ENCODE peak calls at places on chromosomes 1 and 21, in ten cellular contexts. H is sigmoid colon, N is A549, X is tibial nerve, M is stomach, S is ovary, E is transverse colon, A is GM12878, T is K562, O is HepG2. R is an unnamed sample. For H3K4me1, the result is how much of the 10 kb centered on the place peaks cover.

GRCh38 chr1:42177551-42177981 is 13.0 kb upstream of the GUCA2A start:
- DNase-seq in H (no peak), N (no peak), X (no peak), M (no peak), S (peak), E (no peak), A (no peak), T (no peak), O (no peak), R (no peak)

GRCh38 chr1:159211331-159212136 is 6.9 kb downstream of the ACKR1 start:
- DNase-seq in H (no peak), N (no peak), X (peak), M (peak), S (no peak), E (peak), A (no peak), T (peak), O (peak), R (no peak)

GRCh38 chr1:184801503-184801902 is 46.8 kb upstream of the EDEM3 start:
- DNase-seq in H (no peak), N (no peak), X (peak), M (peak), S (no peak), E (no peak), A (no peak), T (no peak), O (no peak), R (no peak)

GRCh38 chr1:28815533-28815932 is 3.6 kb downstream of the OPRD1 start:
- DNase-seq in H (no peak), N (no peak), X (no peak), M (no peak), S (no peak), E (no peak), A (no peak), T (no peak), O (no peak), R (no peak)

GRCh38 chr1:178945763-178946266 is 74.9 kb upstream of the ANGPTL1 start:
- DNase-seq in H (no peak), N (no peak), X (no peak), M (no peak), S (peak), E (no peak), A (no peak), T (no peak), O (no peak), R (no peak)

GRCh38 chr1:50278961-50279360 is 144.3 kb downstream of the DMRTA2 start:
- DNase-seq in H (no peak), N (no peak), X (no peak), M (no peak), S (no peak), E (no peak), A (no peak), T (no peak), O (no peak), R (no peak)

GRCh38 chr1:63116016-63116415 is 206.4 kb upstream of the FOXD3 start:
- DNase-seq in H (no peak), N (no peak), X (no peak), M (no peak), S (no peak), E (no peak), A (no peak), T (no peak), O (no peak), R (no peak)

GRCh38 chr21:34845521-34846213 is 176.9 kb downstream of the CLIC6 start:
- DNase-seq in H (no peak), N (no peak), X (no peak), M (peak), S (no peak), E (peak), A (peak), T (no peak), O (no peak), R (peak)

GRCh38 chr1:97340951-97341350 is 579.9 kb downstream of the DPYD start:
- DNase-seq in H (no peak), N (no peak), X (no peak), M (no peak), S (no peak), E (no peak), A (no peak), T (no peak), O (no peak), R (no peak)

GRCh38 chr1:154935749-154936415 is 637 bp downstream of the PMVK start:
- DNase-seq in H (no peak), N (no peak), X (no peak), M (peak), S (no peak), E (no peak), A (no peak), T (no peak), O (no peak), R (no peak)

GRCh38 chr1:86370627-86371026 is 25.5 kb downstream of the ODF2L start:
- DNase-seq in H (no peak), N (no peak), X (no peak), M (no peak), S (no peak), E (no peak), A (no peak), T (no peak), O (no peak), R (no peak)

GRCh38 chr1:1677718-1678580 is 14.6 kb downstream of the SLC35E2B start:
- DNase-seq in H (peak), N (no peak), X (no peak), M (no peak), S (peak), E (peak), A (peak), T (peak), O (no peak), R (no peak)

GRCh38 chr1:197737916-197738315 is 37.4 kb downstream of the DENND1B start:
- DNase-seq in H (no peak), N (no peak), X (no peak), M (no peak), S (no peak), E (no peak), A (no peak), T (no peak), O (no peak), R (no peak)

DNA sequence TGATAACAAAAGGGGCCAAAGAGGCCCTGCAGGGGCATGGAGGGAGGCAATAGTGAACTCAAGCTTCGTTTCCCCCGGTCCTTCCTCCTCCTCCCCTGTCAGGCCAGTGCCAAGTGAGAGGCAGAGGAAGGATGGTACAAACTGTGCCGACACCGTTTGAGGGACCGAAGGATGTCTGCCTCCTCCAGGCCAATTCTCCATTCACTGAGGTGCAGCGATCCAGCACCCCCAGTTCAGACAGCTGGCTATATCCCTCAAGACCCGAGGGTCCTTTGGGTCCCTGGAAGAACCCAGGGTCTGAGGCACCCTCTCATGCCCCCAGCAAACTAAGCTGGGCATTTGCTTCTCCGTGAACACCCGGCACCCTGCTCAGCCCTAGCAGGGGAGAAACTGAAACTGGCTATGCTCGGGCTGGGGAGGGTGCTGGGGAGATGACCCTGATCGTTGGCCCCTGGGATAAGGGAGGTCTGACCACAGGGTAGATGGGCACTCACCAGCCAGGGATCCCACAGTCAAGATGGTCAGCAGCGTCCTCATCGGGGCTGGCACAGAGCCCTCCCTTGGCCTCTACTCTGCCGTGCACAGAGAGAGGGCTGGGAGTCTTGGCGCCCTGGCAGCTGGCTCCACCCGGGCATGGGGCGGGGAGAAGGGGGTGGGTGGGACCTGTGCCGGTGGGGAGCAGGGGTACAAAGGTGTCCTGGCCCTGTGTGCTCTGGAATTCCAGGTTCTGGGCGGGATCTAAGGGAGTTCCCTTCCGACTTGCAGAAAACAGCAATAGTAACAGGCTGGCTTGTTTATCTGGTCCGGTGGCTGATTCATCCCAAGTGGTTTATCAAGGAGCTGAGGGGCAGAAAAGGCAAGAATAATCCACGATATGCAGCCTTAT is at the start of gene IL22RA1:
- DNase-seq in H (peak), N (peak), X (no peak), M (peak), S (peak), E (peak), A (no peak), T (no peak), O (peak), R (no peak)
- TF ChIP-seq EP300 in H (no peak), N (no peak), X (no peak), M (no peak), S (no peak), E (no peak), A (no peak), T (no peak), O (no peak), R (no peak)

GRCh38 chr1:192958350-192958749 is 100.8 kb downstream of the UCHL5 start:
- DNase-seq in H (no peak), N (no peak), X (no peak), M (no peak), S (no peak), E (no peak), A (no peak), T (no peak), O (no peak), R (no peak)

GRCh38 chr1:192952646-192953045 is 106.5 kb downstream of the UCHL5 start:
- DNase-seq in H (no peak), N (no peak), X (no peak), M (no peak), S (no peak), E (no peak), A (no peak), T (no peak), O (no peak), R (no peak)

GRCh38 chr1:192951961-192952460 is 107.1 kb downstream of the UCHL5 start:
- DNase-seq in H (peak), N (no peak), X (no peak), M (no peak), S (no peak), E (peak), A (peak), T (no peak), O (no peak), R (no peak)

GRCh38 chr1:192950926-192951325 is 108.2 kb downstream of the UCHL5 start:
- DNase-seq in H (no peak), N (no peak), X (no peak), M (no peak), S (no peak), E (no peak), A (no peak), T (no peak), O (no peak), R (no peak)

GRCh38 chr1:192954705-192955265 is 104.4 kb downstream of the UCHL5 start:
- DNase-seq in H (no peak), N (peak), X (no peak), M (no peak), S (no peak), E (no peak), A (no peak), T (no peak), O (no peak), R (no peak)
- H3K4me1 ChIP-seq in H (under half), N (under half), X (under half), M (under half), S (under half), E (under half), A (under half), T (under half), O (under half), R (under half)

DNA sequence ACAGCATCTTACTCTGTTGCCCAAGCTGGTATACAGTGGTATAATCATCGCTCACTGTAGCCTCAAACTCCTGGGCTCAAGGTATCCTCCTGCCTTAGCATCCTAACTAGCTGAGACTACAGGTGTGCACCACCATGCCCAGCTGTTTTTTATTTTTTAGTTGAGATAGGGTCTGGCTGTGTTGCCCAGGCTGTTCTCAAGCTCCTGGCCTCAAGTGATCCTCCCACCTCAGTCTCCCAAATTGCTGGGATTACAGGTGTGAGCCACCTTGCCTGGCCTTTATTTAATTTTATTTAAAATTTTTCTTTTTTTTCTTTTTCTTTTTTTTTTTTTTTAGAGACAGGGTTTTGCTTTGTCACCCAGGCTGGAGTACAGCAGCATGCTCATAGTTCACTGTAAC is 9.2 kb downstream of the MAP7D1 start:
- DNase-seq in H (no peak), N (no peak), X (no peak), M (no peak), S (no peak), E (no peak), A (no peak), T (no peak), O (no peak), R (no peak)
- H3K27ac ChIP-seq in H (peak), N (no peak), X (no peak), M (no peak), S (no peak), E (peak), A (no peak), T (no peak), O (no peak), R (no peak)

GRCh38 chr1:230085178-230085515 is 18.1 kb downstream of the GALNT2 start:
- DNase-seq in H (no peak), N (no peak), X (no peak), M (no peak), S (no peak), E (no peak), A (no peak), T (no peak), O (no peak), R (no peak)

GRCh38 chr1:230084408-230085177 is 17.6 kb downstream of the GALNT2 start:
- DNase-seq in H (no peak), N (peak), X (peak), M (peak), S (peak), E (peak), A (no peak), T (no peak), O (peak), R (no peak)

GRCh38 chr1:230087722-230088115 is 20.7 kb downstream of the GALNT2 start:
- DNase-seq in H (no peak), N (no peak), X (no peak), M (no peak), S (no peak), E (no peak), A (no peak), T (no peak), O (no peak), R (no peak)

GRCh38 chr1:230087034-230087721 is 20.1 kb downstream of the GALNT2 start:
- DNase-seq in H (no peak), N (no peak), X (no peak), M (no peak), S (no peak), E (no peak), A (no peak), T (peak), O (no peak), R (no peak)

GRCh38 chr1:230086152-230086551 is 19.1 kb downstream of the GALNT2 start:
- DNase-seq in H (no peak), N (no peak), X (no peak), M (no peak), S (no peak), E (no peak), A (no peak), T (no peak), O (no peak), R (no peak)
- TF ChIP-seq EP300 in H (no peak), N (no peak), X (no peak), M (no peak), S (no peak), E (no peak), A (no peak), T (no peak), O (no peak), R (no peak)

GRCh38 chr1:21337931-21338567 is 47.8 kb upstream of the ECE1 start:
- DNase-seq in H (peak), N (no peak), X (peak), M (peak), S (peak), E (peak), A (no peak), T (no peak), O (no peak), R (peak)
- H3K4me1 ChIP-seq in H (under half), N (half or more), X (half or more), M (half or more), S (half or more), E (half or more), A (half or more), T (under half), O (half or more), R (half or more)